ENCODE peak calls at places on chromosome 3, in seven cellular contexts. One of them, this sample, is unnamed.

GRCh38 chr3:52015431-52016256 is 19.9 kb upstream of the RPL29 start:
- DNase-seq in stomach: no peak
- DNase-seq in fibroblast of lung: no peak
- DNase-seq in transverse colon: no peak
- DNase-seq in right lobe of liver: no peak
- DNase-seq in left lung: no peak
- DNase-seq in keratinocyte: no peak
- DNase-seq in this sample: no peak

GRCh38 chr3:16508591-16508995 is 4.9 kb downstream of the RFTN1 start:
- DNase-seq in stomach: no peak
- DNase-seq in fibroblast of lung: peak; percentile 70
- DNase-seq in transverse colon: no peak
- DNase-seq in right lobe of liver: no peak
- DNase-seq in left lung: no peak
- DNase-seq in keratinocyte: no peak
- DNase-seq in this sample: no peak

GRCh38 chr3:28901029-28901428 is 379.8 kb upstream of the RBMS3 start:
- DNase-seq in stomach: no peak
- DNase-seq in fibroblast of lung: peak; percentile 15
- DNase-seq in transverse colon: no peak
- DNase-seq in right lobe of liver: no peak
- DNase-seq in left lung: no peak
- DNase-seq in keratinocyte: no peak
- DNase-seq in this sample: no peak

GRCh38 chr3:155605571-155605970 is 139.3 kb downstream of the PLCH1 start:
- DNase-seq in stomach: no peak
- DNase-seq in fibroblast of lung: no peak
- DNase-seq in transverse colon: no peak
- DNase-seq in right lobe of liver: peak; percentile 82
- DNase-seq in left lung: no peak
- DNase-seq in keratinocyte: no peak
- DNase-seq in this sample: no peak

GRCh38 chr3:10074666-10075065 is 33.4 kb downstream of the FANCD2OS start:
- DNase-seq in stomach: no peak
- DNase-seq in fibroblast of lung: peak; percentile 7
- DNase-seq in transverse colon: no peak
- DNase-seq in right lobe of liver: no peak
- DNase-seq in left lung: no peak
- DNase-seq in keratinocyte: no peak
- DNase-seq in this sample: no peak

GRCh38 chr3:122265937-122266336 is 59.1 kb upstream of the CSTA start:
- DNase-seq in stomach: no peak
- DNase-seq in fibroblast of lung: no peak
- DNase-seq in transverse colon: no peak
- DNase-seq in right lobe of liver: no peak
- DNase-seq in left lung: no peak
- DNase-seq in keratinocyte: no peak
- DNase-seq in this sample: no peak

GRCh38 chr3:170054204-170054603 is 16.4 kb downstream of the GPR160 start:
- DNase-seq in stomach: no peak
- DNase-seq in fibroblast of lung: no peak
- DNase-seq in transverse colon: no peak
- DNase-seq in right lobe of liver: no peak
- DNase-seq in left lung: no peak
- DNase-seq in keratinocyte: no peak
- DNase-seq in this sample: no peak

GRCh38 chr3:123083446-123084124 is 16.8 kb downstream of the PDIA5 start:
- DNase-seq in stomach: no peak
- DNase-seq in fibroblast of lung: peak; percentile 67
- DNase-seq in transverse colon: no peak
- DNase-seq in right lobe of liver: no peak
- DNase-seq in left lung: no peak
- DNase-seq in keratinocyte: no peak
- DNase-seq in this sample: no peak

GRCh38 chr3:112333386-112334334 is 704 bp downstream of the CD200 start:
- DNase-seq in stomach: no peak
- DNase-seq in fibroblast of lung: peak; percentile 36
- DNase-seq in transverse colon: no peak
- DNase-seq in right lobe of liver: no peak
- DNase-seq in left lung: peak; percentile 67
- DNase-seq in keratinocyte: no peak
- DNase-seq in this sample: no peak

GRCh38 chr3:160098946-160099626 is 110.5 kb downstream of the IL12A start:
- DNase-seq in stomach: no peak
- DNase-seq in fibroblast of lung: no peak
- DNase-seq in transverse colon: no peak
- DNase-seq in right lobe of liver: no peak
- DNase-seq in left lung: no peak
- DNase-seq in keratinocyte: no peak
- DNase-seq in this sample: no peak

GRCh38 chr3:21509706-21510105 is 241.3 kb downstream of the ZNF385D start:
- DNase-seq in stomach: no peak
- DNase-seq in fibroblast of lung: no peak
- DNase-seq in transverse colon: no peak
- DNase-seq in right lobe of liver: no peak
- DNase-seq in left lung: no peak
- DNase-seq in keratinocyte: no peak
- DNase-seq in this sample: no peak

GRCh38 chr3:42262525-42262924 is 3.5 kb downstream of the CCK start:
- DNase-seq in stomach: no peak
- DNase-seq in fibroblast of lung: peak; percentile 90
- DNase-seq in transverse colon: no peak
- DNase-seq in right lobe of liver: no peak
- DNase-seq in left lung: no peak
- DNase-seq in keratinocyte: peak; percentile 81
- DNase-seq in this sample: no peak

GRCh38 chr3:84126160-84126559 is 832.6 kb upstream of the CADM2 start:
- DNase-seq in stomach: no peak
- DNase-seq in fibroblast of lung: no peak
- DNase-seq in transverse colon: no peak
- DNase-seq in right lobe of liver: peak; percentile 45
- DNase-seq in left lung: peak; percentile 64
- DNase-seq in keratinocyte: no peak
- DNase-seq in this sample: no peak

GRCh38 chr3:27607370-27607769 is 114.8 kb downstream of the EOMES start:
- DNase-seq in stomach: no peak
- DNase-seq in fibroblast of lung: peak; percentile 45
- DNase-seq in transverse colon: no peak
- DNase-seq in right lobe of liver: no peak
- DNase-seq in left lung: no peak
- DNase-seq in keratinocyte: no peak
- DNase-seq in this sample: no peak

GRCh38 chr3:45224824-45225464 is 1.1 kb downstream of the TMEM158 start:
- DNase-seq in stomach: peak; percentile 73
- DNase-seq in fibroblast of lung: peak; percentile 69
- DNase-seq in transverse colon: peak; percentile 74
- DNase-seq in right lobe of liver: peak; percentile 88
- DNase-seq in left lung: peak; percentile 93
- DNase-seq in keratinocyte: no peak
- DNase-seq in this sample: peak; percentile 53

GRCh38 chr3:188415196-188415595 is 261.2 kb downstream of the LPP start:
- DNase-seq in stomach: no peak
- DNase-seq in fibroblast of lung: peak; percentile 44
- DNase-seq in transverse colon: no peak
- DNase-seq in right lobe of liver: no peak
- DNase-seq in left lung: no peak
- DNase-seq in keratinocyte: no peak
- DNase-seq in this sample: no peak

GRCh38 chr3:141537866-141538265 is 51.0 kb downstream of the RASA2 start:
- DNase-seq in stomach: no peak
- DNase-seq in fibroblast of lung: no peak
- DNase-seq in transverse colon: no peak
- DNase-seq in right lobe of liver: no peak
- DNase-seq in left lung: no peak
- DNase-seq in keratinocyte: no peak
- DNase-seq in this sample: no peak

GRCh38 chr3:133413166-133414020 is 13.5 kb downstream of the BFSP2 start:
- DNase-seq in stomach: no peak
- DNase-seq in fibroblast of lung: no peak
- DNase-seq in transverse colon: no peak
- DNase-seq in right lobe of liver: no peak
- DNase-seq in left lung: no peak
- DNase-seq in keratinocyte: no peak
- DNase-seq in this sample: no peak

GRCh38 chr3:197820550-197821335 is 29.7 kb downstream of the LRCH3 start:
- DNase-seq in stomach: no peak
- DNase-seq in fibroblast of lung: no peak
- DNase-seq in transverse colon: no peak
- DNase-seq in right lobe of liver: peak; percentile 72
- DNase-seq in left lung: no peak
- DNase-seq in keratinocyte: no peak
- DNase-seq in this sample: no peak

GRCh38 chr3:44685128-44685800 is 27.2 kb upstream of the ZNF502 start:
- DNase-seq in stomach: peak; percentile 64
- DNase-seq in fibroblast of lung: peak; percentile 91
- DNase-seq in transverse colon: peak; percentile 76
- DNase-seq in right lobe of liver: peak; percentile 79
- DNase-seq in left lung: peak; percentile 91
- DNase-seq in keratinocyte: no peak
- DNase-seq in this sample: peak; percentile 68

GRCh38 chr3:52705688-52706686 is at the start of the genes GLT8D1 and SPCS1:
- DNase-seq in stomach: peak; percentile 82
- DNase-seq in fibroblast of lung: peak; percentile 84
- DNase-seq in transverse colon: peak; percentile 86
- DNase-seq in right lobe of liver: peak; percentile 91
- DNase-seq in left lung: peak; percentile 96
- DNase-seq in keratinocyte: no peak
- DNase-seq in this sample: peak; percentile 67

GRCh38 chr3:183823963-183824362 is 1.4 kb downstream of the MAP6D1 start:
- DNase-seq in stomach: no peak
- DNase-seq in fibroblast of lung: no peak
- DNase-seq in transverse colon: no peak
- DNase-seq in right lobe of liver: no peak
- DNase-seq in left lung: no peak
- DNase-seq in keratinocyte: no peak
- DNase-seq in this sample: no peak

GRCh38 chr3:126692858-126693257 is 11.2 kb upstream of the CHCHD6 start:
- DNase-seq in stomach: no peak
- DNase-seq in fibroblast of lung: no peak
- DNase-seq in transverse colon: no peak
- DNase-seq in right lobe of liver: no peak
- DNase-seq in left lung: no peak
- DNase-seq in keratinocyte: no peak
- DNase-seq in this sample: no peak
- TF ChIP-seq CTCF in stomach: no peak
- TF ChIP-seq CTCF in fibroblast of lung: no peak
- TF ChIP-seq CTCF in transverse colon: no peak
- TF ChIP-seq CTCF in right lobe of liver: no peak
- TF ChIP-seq CTCF in left lung: no peak
- TF ChIP-seq CTCF in keratinocyte: peak; percentile 42
- TF ChIP-seq CTCF in this sample: no peak

GRCh38 chr3:73144828-73145227 is 83.4 kb downstream of the EBLN2 start:
- DNase-seq in stomach: no peak
- DNase-seq in fibroblast of lung: no peak
- DNase-seq in transverse colon: no peak
- DNase-seq in right lobe of liver: no peak
- DNase-seq in left lung: no peak
- DNase-seq in keratinocyte: no peak
- DNase-seq in this sample: no peak

GRCh38 chr3:73144276-73144675 is 82.8 kb downstream of the EBLN2 start:
- DNase-seq in stomach: no peak
- DNase-seq in fibroblast of lung: no peak
- DNase-seq in transverse colon: no peak
- DNase-seq in right lobe of liver: no peak
- DNase-seq in left lung: no peak
- DNase-seq in keratinocyte: no peak
- DNase-seq in this sample: no peak

GRCh38 chr3:73141531-73141930 is 80.1 kb downstream of the EBLN2 start:
- DNase-seq in stomach: no peak
- DNase-seq in fibroblast of lung: no peak
- DNase-seq in transverse colon: no peak
- DNase-seq in right lobe of liver: no peak
- DNase-seq in left lung: no peak
- DNase-seq in keratinocyte: no peak
- DNase-seq in this sample: no peak

GRCh38 chr3:73143401-73143800 is 81.9 kb downstream of the EBLN2 start:
- DNase-seq in stomach: no peak
- DNase-seq in fibroblast of lung: no peak
- DNase-seq in transverse colon: no peak
- DNase-seq in right lobe of liver: no peak
- DNase-seq in left lung: no peak
- DNase-seq in keratinocyte: no peak
- DNase-seq in this sample: no peak

GRCh38 chr3:73143821-73144237 is 82.4 kb downstream of the EBLN2 start:
- DNase-seq in stomach: no peak
- DNase-seq in fibroblast of lung: peak; percentile 72
- DNase-seq in transverse colon: no peak
- DNase-seq in right lobe of liver: no peak
- DNase-seq in left lung: no peak
- DNase-seq in keratinocyte: no peak
- DNase-seq in this sample: no peak
- H3K4me3 ChIP-seq in stomach: no peak overlapping the region
- H3K4me3 ChIP-seq in fibroblast of lung: no peak overlapping the region
- H3K4me3 ChIP-seq in transverse colon: no peak overlapping the region
- H3K4me3 ChIP-seq in right lobe of liver: no peak overlapping the region
- H3K4me3 ChIP-seq in left lung: no peak overlapping the region
- H3K4me3 ChIP-seq in keratinocyte: no peak overlapping the region
- H3K4me3 ChIP-seq in this sample: no peak overlapping the region

GRCh38 chr3:128054363-128054762 is 2.1 kb downstream of the SEC61A1 start:
- DNase-seq in stomach: no peak
- DNase-seq in fibroblast of lung: peak; percentile 72
- DNase-seq in transverse colon: no peak
- DNase-seq in right lobe of liver: no peak
- DNase-seq in left lung: no peak
- DNase-seq in keratinocyte: no peak
- DNase-seq in this sample: peak; percentile 45

GRCh38 chr3:128051837-128052766 is at the start of gene SEC61A1:
- DNase-seq in stomach: peak; percentile 96
- DNase-seq in fibroblast of lung: peak; percentile 91
- DNase-seq in transverse colon: peak; percentile 97
- DNase-seq in right lobe of liver: peak; percentile 96
- DNase-seq in left lung: peak; percentile 99
- DNase-seq in keratinocyte: no peak
- DNase-seq in this sample: peak; percentile 89

GRCh38 chr3:128051459-128051836 is 789 bp upstream of the SEC61A1 start:
- DNase-seq in stomach: no peak
- DNase-seq in fibroblast of lung: peak; percentile 38
- DNase-seq in transverse colon: no peak
- DNase-seq in right lobe of liver: no peak
- DNase-seq in left lung: no peak
- DNase-seq in keratinocyte: no peak
- DNase-seq in this sample: no peak

GRCh38 chr3:128053614-128054013 is 1.4 kb downstream of the SEC61A1 start:
- DNase-seq in stomach: no peak
- DNase-seq in fibroblast of lung: no peak
- DNase-seq in transverse colon: no peak
- DNase-seq in right lobe of liver: no peak
- DNase-seq in left lung: no peak
- DNase-seq in keratinocyte: no peak
- DNase-seq in this sample: no peak

GRCh38 chr3:128052831-128053419 is 688 bp downstream of the SEC61A1 start:
- DNase-seq in stomach: no peak
- DNase-seq in fibroblast of lung: no peak
- DNase-seq in transverse colon: no peak
- DNase-seq in right lobe of liver: no peak
- DNase-seq in left lung: no peak
- DNase-seq in keratinocyte: no peak
- DNase-seq in this sample: no peak
- H3K27ac ChIP-seq in stomach: peak overlapping the region; percentile 96
- H3K27ac ChIP-seq in fibroblast of lung: peak overlapping the region; percentile 98
- H3K27ac ChIP-seq in transverse colon: peak overlapping the region; percentile 91
- H3K27ac ChIP-seq in right lobe of liver: peak overlapping the region; percentile 75
- H3K27ac ChIP-seq in left lung: peak overlapping the region; percentile 97
- H3K27ac ChIP-seq in keratinocyte: peak overlapping the region; percentile 97
- H3K27ac ChIP-seq in this sample: peak overlapping the region; percentile 97

GRCh38 chr3:50652709-50653108 is 22.0 kb upstream of the DOCK3 start:
- DNase-seq in stomach: peak; percentile 48
- DNase-seq in fibroblast of lung: no peak
- DNase-seq in transverse colon: peak; percentile 34
- DNase-seq in right lobe of liver: no peak
- DNase-seq in left lung: no peak
- DNase-seq in keratinocyte: no peak
- DNase-seq in this sample: no peak
- TF ChIP-seq CTCF in stomach: no peak
- TF ChIP-seq CTCF in fibroblast of lung: peak; percentile 33
- TF ChIP-seq CTCF in transverse colon: peak; percentile 30
- TF ChIP-seq CTCF in right lobe of liver: peak; percentile 51
- TF ChIP-seq CTCF in left lung: peak; percentile 21
- TF ChIP-seq CTCF in keratinocyte: peak; percentile 55
- TF ChIP-seq CTCF in this sample: peak; percentile 63